ENCODE peak calls at places on chromosomes 13 and 19, in five cellular contexts. D is heart right ventricle, L is A549, U is upper lobe of left lung, F is psoas muscle. R is an unnamed sample.

GRCh38 chr13:110387451-110388140 is 80.5 kb downstream of the COL4A2 start:
- DNase-seq in D (peak; percentile 86), F (peak; percentile 42), U (no peak), L (no peak), R (no peak)

GRCh38 chr13:107025991-107026390 is 458.1 kb upstream of the ARGLU1 start:
- DNase-seq in U (peak; percentile 48), D (peak; percentile 66), L (no peak), F (peak; percentile 23), R (no peak)

GRCh38 chr19:45250832-45251451 is at the start of gene MARK4:
- DNase-seq in F (peak; percentile 64), U (peak; percentile 37), D (peak; percentile 52), L (peak; percentile 36), R (peak; percentile 27)

GRCh38 chr19:862529-863304 is 3.3 kb downstream of the CFD start:
- DNase-seq in U (peak; percentile 70), D (no peak), L (peak; percentile 64), F (peak; percentile 63), R (peak; percentile 77)

GRCh38 chr13:97242755-97243497 is 20.8 kb downstream of the MBNL2 start:
- DNase-seq in F (peak; percentile 46), D (no peak), L (no peak), U (no peak), R (no peak)

GRCh38 chr13:66700336-66700735 is 529.8 kb downstream of the PCDH9 start:
- DNase-seq in D (no peak), F (no peak), L (no peak), U (no peak), R (no peak)

GRCh38 chr13:43470610-43471009 is 316.2 kb downstream of the ENOX1 start:
- DNase-seq in U (no peak), L (no peak), D (no peak), F (no peak), R (no peak)

GRCh38 chr13:75637101-75637774 is 1.1 kb downstream of the LMO7 start:
- DNase-seq in D (no peak), L (no peak), U (no peak), F (no peak), R (no peak)

GRCh38 chr13:28754698-28755545 is 36.2 kb upstream of the SLC46A3 start:
- DNase-seq in F (no peak), U (peak; percentile 38), D (peak; percentile 71), L (peak; percentile 40), R (no peak)

GRCh38 chr19:2318923-2319322 is 9.5 kb downstream of the LSM7 start:
- DNase-seq in F (no peak), U (no peak), D (no peak), L (no peak), R (no peak)

GRCh38 chr19:4368128-4368820 is 24.9 kb downstream of the MPND start:
- DNase-seq in L (no peak), D (no peak), U (no peak), F (no peak), R (no peak)

GRCh38 chr19:15199652-15200574 is 882 bp downstream of the NOTCH3 start:
- DNase-seq in D (no peak), U (peak; percentile 42), L (no peak), F (no peak), R (no peak)

GRCh38 chr13:41458939-41459753 is 1.8 kb downstream of the RGCC start:
- DNase-seq in D (peak; percentile 45), F (peak; percentile 37), U (peak; percentile 67), L (peak; percentile 49), R (peak; percentile 42)

GRCh38 chr13:32538234-32538620 is 368 bp downstream of the N4BP2L2 start:
- DNase-seq in L (no peak), U (peak; percentile 41), F (peak; percentile 27), D (peak; percentile 44), R (no peak)

GRCh38 chr13:92842145-92842544 is 384.5 kb upstream of the GPC6 start:
- DNase-seq in L (no peak), D (no peak), U (no peak), F (no peak), R (no peak)

GRCh38 chr13:40013554-40013953 is 358.1 kb downstream of the COG6 start:
- DNase-seq in U (no peak), F (no peak), L (no peak), D (no peak), R (no peak)

GRCh38 chr13:113452942-113453901 is at the start of gene ADPRHL1:
- DNase-seq in L (no peak), F (peak; percentile 71), D (peak; percentile 78), U (no peak), R (no peak)

GRCh38 chr19:10018219-10018618 is 4.9 kb downstream of the RDH8 start:
- DNase-seq in F (no peak), U (no peak), D (no peak), L (no peak), R (no peak)

GRCh38 chr13:33318744-33319143 is 33.2 kb upstream of the STARD13 start:
- DNase-seq in L (no peak), U (no peak), F (no peak), D (no peak), R (no peak)

GRCh38 chr19:913080-913748 is at the start of gene R3HDM4:
- DNase-seq in U (peak; percentile 84), D (peak; percentile 82), L (peak; percentile 54), F (peak; percentile 84), R (peak; percentile 85)

GRCh38 chr19:6100284-6100915 is 9.9 kb downstream of the RFX2 start:
- DNase-seq in L (no peak), F (peak; percentile 29), D (no peak), U (peak; percentile 50), R (no peak)

GRCh38 chr19:19113040-19113541 is 25.2 kb downstream of the TMEM161A start:
- DNase-seq in L (peak; percentile 16), D (no peak), F (no peak), U (no peak), R (no peak)

GRCh38 chr19:33411621-33412180 is 38.2 kb downstream of the CEBPG start:
- DNase-seq in D (no peak), L (no peak), F (peak; percentile 11), U (no peak), R (no peak)

GRCh38 chr19:50723069-50723468 is at the start of gene CLEC11A:
- DNase-seq in F (peak; percentile 68), U (no peak), L (no peak), D (peak; percentile 79), R (no peak)

GRCh38 chr19:50725218-50725931 is 2.2 kb downstream of the CLEC11A start:
- DNase-seq in U (no peak), L (no peak), D (no peak), F (no peak), R (no peak)

GRCh38 chr19:50725932-50726230 is 2.7 kb downstream of the CLEC11A start:
- DNase-seq in F (no peak), D (no peak), L (no peak), U (no peak), R (no peak)

GRCh38 chr19:50723735-50724521 is 764 bp downstream of the CLEC11A start:
- DNase-seq in U (no peak), F (no peak), L (no peak), D (no peak), R (no peak)

GRCh38 chr19:50724522-50725217 is 1.5 kb downstream of the CLEC11A start:
- DNase-seq in L (peak; percentile 100), F (peak; percentile 97), D (peak; percentile 98), U (peak; percentile 98), R (peak; percentile 73)
- H3K9me3 ChIP-seq in L (no peaks in the 10 kb centered on the region), F (no peaks in the 10 kb centered on the region), D (no peaks in the 10 kb centered on the region), U (no peaks in the 10 kb centered on the region), R (no peaks in the 10 kb centered on the region)

DNA sequence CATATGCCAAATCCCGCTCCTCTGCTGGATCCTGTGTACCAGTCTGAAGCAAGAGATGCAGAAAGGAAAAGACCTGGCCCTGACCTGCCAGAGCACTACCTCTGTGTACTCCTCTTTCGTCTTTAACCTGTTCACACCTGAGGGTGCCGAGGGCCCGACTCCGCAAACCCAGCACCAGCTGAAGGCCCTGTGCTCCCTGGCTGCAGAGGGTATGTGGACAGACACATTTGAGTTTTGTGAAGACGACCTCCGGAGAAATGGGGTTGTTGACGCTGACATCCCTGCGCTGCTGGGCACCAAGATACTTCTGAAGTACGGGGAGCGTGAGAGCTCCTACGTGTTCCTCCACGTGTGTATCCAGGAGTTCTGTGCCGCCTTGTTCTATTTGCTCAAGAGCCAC is 22.1 kb downstream of the NLRP4 start:
- DNase-seq in D (no peak), U (no peak), L (no peak), F (no peak), R (no peak)
- H3K9me3 ChIP-seq in D (no peaks in the 10 kb centered on the region), U (no peaks in the 10 kb centered on the region), L (peaks cover 21% of the 10 kb centered on the region), F (no peaks in the 10 kb centered on the region), R (no peaks in the 10 kb centered on the region)

DNA sequence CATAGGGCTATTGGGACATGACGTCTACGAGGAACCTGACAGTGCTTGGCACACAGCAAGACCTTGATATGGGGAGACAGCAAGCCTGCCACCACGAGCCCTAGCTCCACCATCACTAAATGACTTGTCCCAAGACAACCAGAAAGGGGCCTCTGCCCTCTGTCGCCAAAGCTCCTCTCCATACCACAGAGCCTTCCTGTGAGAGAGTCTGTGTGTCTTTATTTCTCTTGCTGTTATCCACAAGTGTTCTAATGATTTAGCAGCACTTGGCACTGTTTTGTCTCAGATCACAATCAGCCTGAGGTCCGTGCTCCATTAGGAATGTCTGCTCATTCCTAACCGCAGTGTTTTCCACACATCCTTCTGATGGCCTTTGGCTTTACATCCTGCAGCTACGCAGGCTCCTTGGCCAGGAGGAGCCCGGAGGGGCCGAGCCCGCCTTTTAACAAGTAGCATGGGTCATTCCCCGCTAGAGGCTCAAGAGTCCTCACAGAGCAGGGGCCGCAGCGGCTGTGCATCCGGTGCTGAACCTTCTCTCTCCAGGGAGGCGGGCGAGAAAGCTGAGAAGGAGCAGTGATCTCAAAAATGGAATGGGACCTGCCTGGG is 61.0 kb upstream of the HMGB1 start:
- DNase-seq in F (peak; percentile 22), U (no peak), D (peak; percentile 6), L (no peak), R (no peak)
- H3K9me3 ChIP-seq in F (no peaks in the 10 kb centered on the region), U (no peaks in the 10 kb centered on the region), D (no peaks in the 10 kb centered on the region), L (no peaks in the 10 kb centered on the region), R (no peaks in the 10 kb centered on the region)

DNA sequence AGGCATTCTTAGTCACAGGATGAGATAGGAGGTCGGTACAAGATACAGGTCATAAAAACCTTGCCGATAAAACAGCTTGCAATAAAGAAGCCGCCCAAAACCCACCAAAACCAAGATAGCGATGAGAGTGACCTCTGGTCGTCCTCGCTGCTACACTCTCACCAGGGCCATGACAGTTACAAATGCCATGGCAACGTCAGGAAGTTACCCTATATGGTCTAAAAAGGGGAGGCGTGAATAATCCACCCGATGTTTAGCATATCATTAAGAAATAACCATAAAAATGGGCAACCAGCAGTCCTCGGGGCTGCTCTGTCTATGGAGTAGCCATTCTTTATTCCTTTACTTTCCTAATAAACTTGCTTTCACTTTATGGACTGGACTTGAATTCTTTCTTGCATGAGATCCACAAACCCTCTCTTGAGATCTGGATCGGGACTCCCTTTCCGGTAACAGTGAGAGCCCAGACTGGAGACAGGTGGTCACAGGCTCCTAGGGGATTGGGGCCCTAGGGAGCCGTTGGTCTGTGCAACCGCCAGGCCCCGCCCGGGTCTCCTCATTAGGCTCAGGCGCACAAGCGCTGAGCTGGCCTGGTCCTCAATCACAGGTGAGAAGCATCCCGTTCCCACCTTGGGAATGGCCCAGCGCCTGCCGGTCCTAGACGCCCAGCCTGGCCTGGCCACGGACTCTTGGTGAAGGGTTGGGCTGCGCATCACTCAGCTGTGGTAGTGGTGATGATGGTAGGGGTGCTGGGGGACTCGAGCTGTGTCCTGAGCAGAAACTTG is 10.9 kb upstream of the ZNF544 start:
- DNase-seq in U (no peak), D (no peak), L (no peak), F (no peak), R (no peak)
- H3K9me3 ChIP-seq in U (peaks cover 94% of the 10 kb centered on the region), D (peaks cover 59% of the 10 kb centered on the region), L (peaks cover 90% of the 10 kb centered on the region), F (peaks cover 72% of the 10 kb centered on the region), R (peaks cover 19% of the 10 kb centered on the region)

GRCh38 chr19:37045140-37045539 is 33.1 kb upstream of the ZNF420 start:
- DNase-seq in U (no peak), L (no peak), F (no peak), D (no peak), R (no peak)
- H3K9me3 ChIP-seq in U (peaks cover 49% of the 10 kb centered on the region), L (peaks cover 79% of the 10 kb centered on the region), F (peaks cover 25% of the 10 kb centered on the region), D (no peaks in the 10 kb centered on the region), R (peaks cover 3% of the 10 kb centered on the region)

R was measured in T-helper 17 cell.